ENCODE peak calls at places on chromosomes 5 and 9, in six cellular contexts. One of them, this sample, is unnamed.

GRCh38 chr5:64384761-64385160 is 121.1 kb upstream of the RGS7BP start:
- DNase-seq in NCI-H1105 treated with DMSO at 0.1 percent for 48 hours: no peak
- DNase-seq in stimulated activated CD4-positive, alpha-beta T cell treated with anti-CD3 and anti-CD28 coated beads, Interleukin-15, amount 100 ng/mL, for 24 hours: no peak
- DNase-seq in AG04450: no peak
- DNase-seq in B cell: no peak
- DNase-seq in anterior cingulate cortex: no peak
- DNase-seq in this sample: no peak

GRCh38 chr9:68834931-68835520 is 130.0 kb downstream of the PIP5K1B start:
- DNase-seq in NCI-H1105 treated with DMSO at 0.1 percent for 48 hours: no peak
- DNase-seq in stimulated activated CD4-positive, alpha-beta T cell treated with anti-CD3 and anti-CD28 coated beads, Interleukin-15, amount 100 ng/mL, for 24 hours: no peak
- DNase-seq in AG04450: no peak
- DNase-seq in B cell: no peak
- DNase-seq in anterior cingulate cortex: no peak
- DNase-seq in this sample: no peak

GRCh38 chr9:16289639-16290038 is 580.8 kb downstream of the BNC2 start:
- DNase-seq in NCI-H1105 treated with DMSO at 0.1 percent for 48 hours: no peak
- DNase-seq in stimulated activated CD4-positive, alpha-beta T cell treated with anti-CD3 and anti-CD28 coated beads, Interleukin-15, amount 100 ng/mL, for 24 hours: no peak
- DNase-seq in AG04450: no peak
- DNase-seq in B cell: no peak
- DNase-seq in anterior cingulate cortex: no peak
- DNase-seq in this sample: no peak

GRCh38 chr5:2176581-2176980 is 293.9 kb upstream of the IRX4 start:
- DNase-seq in NCI-H1105 treated with DMSO at 0.1 percent for 48 hours: no peak
- DNase-seq in stimulated activated CD4-positive, alpha-beta T cell treated with anti-CD3 and anti-CD28 coated beads, Interleukin-15, amount 100 ng/mL, for 24 hours: no peak
- DNase-seq in AG04450: no peak
- DNase-seq in B cell: no peak
- DNase-seq in anterior cingulate cortex: no peak
- DNase-seq in this sample: no peak

GRCh38 chr5:15203376-15203775 is 296.6 kb upstream of the FBXL7 start:
- DNase-seq in NCI-H1105 treated with DMSO at 0.1 percent for 48 hours: no peak
- DNase-seq in stimulated activated CD4-positive, alpha-beta T cell treated with anti-CD3 and anti-CD28 coated beads, Interleukin-15, amount 100 ng/mL, for 24 hours: no peak
- DNase-seq in AG04450: no peak
- DNase-seq in B cell: no peak
- DNase-seq in anterior cingulate cortex: no peak
- DNase-seq in this sample: no peak

GRCh38 chr9:70581214-70581966 is 166.9 kb upstream of the KLF9 start:
- DNase-seq in NCI-H1105 treated with DMSO at 0.1 percent for 48 hours: no peak
- DNase-seq in stimulated activated CD4-positive, alpha-beta T cell treated with anti-CD3 and anti-CD28 coated beads, Interleukin-15, amount 100 ng/mL, for 24 hours: no peak
- DNase-seq in AG04450: no peak
- DNase-seq in B cell: no peak
- DNase-seq in anterior cingulate cortex: no peak
- DNase-seq in this sample: no peak

GRCh38 chr5:54360089-54360488 is 49.7 kb upstream of the ARL15 start:
- DNase-seq in NCI-H1105 treated with DMSO at 0.1 percent for 48 hours: no peak
- DNase-seq in stimulated activated CD4-positive, alpha-beta T cell treated with anti-CD3 and anti-CD28 coated beads, Interleukin-15, amount 100 ng/mL, for 24 hours: no peak
- DNase-seq in AG04450: no peak
- DNase-seq in B cell: no peak
- DNase-seq in anterior cingulate cortex: no peak
- DNase-seq in this sample: no peak

GRCh38 chr5:150575745-150576448 is 64.6 kb upstream of the SYNPO start:
- DNase-seq in NCI-H1105 treated with DMSO at 0.1 percent for 48 hours: no peak
- DNase-seq in stimulated activated CD4-positive, alpha-beta T cell treated with anti-CD3 and anti-CD28 coated beads, Interleukin-15, amount 100 ng/mL, for 24 hours: no peak
- DNase-seq in AG04450: no peak
- DNase-seq in B cell: no peak
- DNase-seq in anterior cingulate cortex: no peak
- DNase-seq in this sample: no peak

GRCh38 chr5:98308960-98309359 is 464.5 kb upstream of the RGMB start:
- DNase-seq in NCI-H1105 treated with DMSO at 0.1 percent for 48 hours: no peak
- DNase-seq in stimulated activated CD4-positive, alpha-beta T cell treated with anti-CD3 and anti-CD28 coated beads, Interleukin-15, amount 100 ng/mL, for 24 hours: no peak
- DNase-seq in AG04450: no peak
- DNase-seq in B cell: no peak
- DNase-seq in anterior cingulate cortex: no peak
- DNase-seq in this sample: no peak

GRCh38 chr9:120267929-120268328 is 312.0 kb downstream of the CDK5RAP2 start:
- DNase-seq in NCI-H1105 treated with DMSO at 0.1 percent for 48 hours: no peak
- DNase-seq in stimulated activated CD4-positive, alpha-beta T cell treated with anti-CD3 and anti-CD28 coated beads, Interleukin-15, amount 100 ng/mL, for 24 hours: no peak
- DNase-seq in AG04450: no peak
- DNase-seq in B cell: no peak
- DNase-seq in anterior cingulate cortex: no peak
- DNase-seq in this sample: no peak

GRCh38 chr5:160174780-160175437 is 54.4 kb upstream of the FABP6 start:
- DNase-seq in NCI-H1105 treated with DMSO at 0.1 percent for 48 hours: no peak
- DNase-seq in stimulated activated CD4-positive, alpha-beta T cell treated with anti-CD3 and anti-CD28 coated beads, Interleukin-15, amount 100 ng/mL, for 24 hours: no peak
- DNase-seq in AG04450: no peak
- DNase-seq in B cell: no peak
- DNase-seq in anterior cingulate cortex: no peak
- DNase-seq in this sample: no peak

GRCh38 chr5:17807069-17807468 is 172.8 kb downstream of the TAF11L14 start:
- DNase-seq in NCI-H1105 treated with DMSO at 0.1 percent for 48 hours: no peak
- DNase-seq in stimulated activated CD4-positive, alpha-beta T cell treated with anti-CD3 and anti-CD28 coated beads, Interleukin-15, amount 100 ng/mL, for 24 hours: no peak
- DNase-seq in AG04450: no peak
- DNase-seq in B cell: no peak
- DNase-seq in anterior cingulate cortex: no peak
- DNase-seq in this sample: no peak

GRCh38 chr5:55546991-55547390 is 12.2 kb upstream of the PLPP1 start:
- DNase-seq in NCI-H1105 treated with DMSO at 0.1 percent for 48 hours: no peak
- DNase-seq in stimulated activated CD4-positive, alpha-beta T cell treated with anti-CD3 and anti-CD28 coated beads, Interleukin-15, amount 100 ng/mL, for 24 hours: no peak
- DNase-seq in AG04450: no peak
- DNase-seq in B cell: no peak
- DNase-seq in anterior cingulate cortex: no peak
- DNase-seq in this sample: no peak

GRCh38 chr5:1521671-1522600 is 1.8 kb downstream of the LPCAT1 start:
- DNase-seq in NCI-H1105 treated with DMSO at 0.1 percent for 48 hours: no peak
- DNase-seq in stimulated activated CD4-positive, alpha-beta T cell treated with anti-CD3 and anti-CD28 coated beads, Interleukin-15, amount 100 ng/mL, for 24 hours: no peak
- DNase-seq in AG04450: peak
- DNase-seq in B cell: peak
- DNase-seq in anterior cingulate cortex: no peak
- DNase-seq in this sample: peak

GRCh38 chr5:54581831-54582548 is 64.4 kb downstream of the SNX18 start:
- DNase-seq in NCI-H1105 treated with DMSO at 0.1 percent for 48 hours: no peak
- DNase-seq in stimulated activated CD4-positive, alpha-beta T cell treated with anti-CD3 and anti-CD28 coated beads, Interleukin-15, amount 100 ng/mL, for 24 hours: no peak
- DNase-seq in AG04450: no peak
- DNase-seq in B cell: no peak
- DNase-seq in anterior cingulate cortex: no peak
- DNase-seq in this sample: no peak

GRCh38 chr5:77697692-77698091 is 59.2 kb upstream of the OTP start:
- DNase-seq in NCI-H1105 treated with DMSO at 0.1 percent for 48 hours: no peak
- DNase-seq in stimulated activated CD4-positive, alpha-beta T cell treated with anti-CD3 and anti-CD28 coated beads, Interleukin-15, amount 100 ng/mL, for 24 hours: no peak
- DNase-seq in AG04450: no peak
- DNase-seq in B cell: no peak
- DNase-seq in anterior cingulate cortex: no peak
- DNase-seq in this sample: no peak

GRCh38 chr5:154753792-154754191 is 1.4 kb upstream of the LARP1 start:
- DNase-seq in NCI-H1105 treated with DMSO at 0.1 percent for 48 hours: no peak
- DNase-seq in stimulated activated CD4-positive, alpha-beta T cell treated with anti-CD3 and anti-CD28 coated beads, Interleukin-15, amount 100 ng/mL, for 24 hours: no peak
- DNase-seq in AG04450: peak
- DNase-seq in B cell: no peak
- DNase-seq in anterior cingulate cortex: no peak
- DNase-seq in this sample: no peak

GRCh38 chr9:34612788-34613390 is 992 bp upstream of the RPP25L start:
- DNase-seq in NCI-H1105 treated with DMSO at 0.1 percent for 48 hours: peak
- DNase-seq in stimulated activated CD4-positive, alpha-beta T cell treated with anti-CD3 and anti-CD28 coated beads, Interleukin-15, amount 100 ng/mL, for 24 hours: peak
- DNase-seq in AG04450: no peak
- DNase-seq in B cell: peak
- DNase-seq in anterior cingulate cortex: no peak
- DNase-seq in this sample: no peak

GRCh38 chr5:82754759-82755158 is 322.4 kb downstream of the TMEM167A start:
- DNase-seq in NCI-H1105 treated with DMSO at 0.1 percent for 48 hours: no peak
- DNase-seq in stimulated activated CD4-positive, alpha-beta T cell treated with anti-CD3 and anti-CD28 coated beads, Interleukin-15, amount 100 ng/mL, for 24 hours: no peak
- DNase-seq in AG04450: no peak
- DNase-seq in B cell: no peak
- DNase-seq in anterior cingulate cortex: no peak
- DNase-seq in this sample: no peak

GRCh38 chr9:78167356-78167755 is 68.5 kb upstream of the CEP78 start:
- DNase-seq in NCI-H1105 treated with DMSO at 0.1 percent for 48 hours: peak
- DNase-seq in stimulated activated CD4-positive, alpha-beta T cell treated with anti-CD3 and anti-CD28 coated beads, Interleukin-15, amount 100 ng/mL, for 24 hours: no peak
- DNase-seq in AG04450: no peak
- DNase-seq in B cell: no peak
- DNase-seq in anterior cingulate cortex: no peak
- DNase-seq in this sample: no peak

GRCh38 chr5:72203251-72203845 is 96.1 kb downstream of the MAP1B start:
- DNase-seq in NCI-H1105 treated with DMSO at 0.1 percent for 48 hours: no peak
- DNase-seq in stimulated activated CD4-positive, alpha-beta T cell treated with anti-CD3 and anti-CD28 coated beads, Interleukin-15, amount 100 ng/mL, for 24 hours: no peak
- DNase-seq in AG04450: no peak
- DNase-seq in B cell: no peak
- DNase-seq in anterior cingulate cortex: no peak
- DNase-seq in this sample: no peak

GRCh38 chr5:180389252-180390101 is 36.3 kb upstream of the GFPT2 start:
- DNase-seq in NCI-H1105 treated with DMSO at 0.1 percent for 48 hours: no peak
- DNase-seq in stimulated activated CD4-positive, alpha-beta T cell treated with anti-CD3 and anti-CD28 coated beads, Interleukin-15, amount 100 ng/mL, for 24 hours: no peak
- DNase-seq in AG04450: no peak
- DNase-seq in B cell: no peak
- DNase-seq in anterior cingulate cortex: no peak
- DNase-seq in this sample: no peak

GRCh38 chr5:139684881-139685749 is 37.0 kb downstream of the CXXC5 start:
- DNase-seq in NCI-H1105 treated with DMSO at 0.1 percent for 48 hours: no peak
- DNase-seq in stimulated activated CD4-positive, alpha-beta T cell treated with anti-CD3 and anti-CD28 coated beads, Interleukin-15, amount 100 ng/mL, for 24 hours: no peak
- DNase-seq in AG04450: no peak
- DNase-seq in B cell: no peak
- DNase-seq in anterior cingulate cortex: no peak
- DNase-seq in this sample: no peak

GRCh38 chr9:37997636-37998374 is 71.2 kb downstream of the SHB start:
- DNase-seq in NCI-H1105 treated with DMSO at 0.1 percent for 48 hours: no peak
- DNase-seq in stimulated activated CD4-positive, alpha-beta T cell treated with anti-CD3 and anti-CD28 coated beads, Interleukin-15, amount 100 ng/mL, for 24 hours: no peak
- DNase-seq in AG04450: no peak
- DNase-seq in B cell: no peak
- DNase-seq in anterior cingulate cortex: no peak
- DNase-seq in this sample: no peak

GRCh38 chr9:38761999-38762398 is 42.1 kb upstream of the FAM240B start:
- DNase-seq in NCI-H1105 treated with DMSO at 0.1 percent for 48 hours: no peak
- DNase-seq in stimulated activated CD4-positive, alpha-beta T cell treated with anti-CD3 and anti-CD28 coated beads, Interleukin-15, amount 100 ng/mL, for 24 hours: no peak
- DNase-seq in AG04450: no peak
- DNase-seq in B cell: no peak
- DNase-seq in anterior cingulate cortex: no peak
- DNase-seq in this sample: no peak

GRCh38 chr5:170662966-170663365 is 120.6 kb upstream of the GABRP start:
- DNase-seq in NCI-H1105 treated with DMSO at 0.1 percent for 48 hours: no peak
- DNase-seq in stimulated activated CD4-positive, alpha-beta T cell treated with anti-CD3 and anti-CD28 coated beads, Interleukin-15, amount 100 ng/mL, for 24 hours: no peak
- DNase-seq in AG04450: no peak
- DNase-seq in B cell: no peak
- DNase-seq in anterior cingulate cortex: no peak
- DNase-seq in this sample: no peak

GRCh38 chr5:179914032-179914755 is 6.5 kb upstream of the TBC1D9B start:
- DNase-seq in NCI-H1105 treated with DMSO at 0.1 percent for 48 hours: no peak
- DNase-seq in stimulated activated CD4-positive, alpha-beta T cell treated with anti-CD3 and anti-CD28 coated beads, Interleukin-15, amount 100 ng/mL, for 24 hours: no peak
- DNase-seq in AG04450: no peak
- DNase-seq in B cell: no peak
- DNase-seq in anterior cingulate cortex: no peak
- DNase-seq in this sample: no peak

GRCh38 chr9:81776390-81776789 is 87.0 kb upstream of the TLE1 start:
- DNase-seq in NCI-H1105 treated with DMSO at 0.1 percent for 48 hours: no peak
- DNase-seq in stimulated activated CD4-positive, alpha-beta T cell treated with anti-CD3 and anti-CD28 coated beads, Interleukin-15, amount 100 ng/mL, for 24 hours: no peak
- DNase-seq in AG04450: no peak
- DNase-seq in B cell: no peak
- DNase-seq in anterior cingulate cortex: no peak
- DNase-seq in this sample: no peak

GRCh38 chr5:66757219-66757833 is 161.1 kb downstream of the MAST4 start:
- DNase-seq in NCI-H1105 treated with DMSO at 0.1 percent for 48 hours: peak
- DNase-seq in stimulated activated CD4-positive, alpha-beta T cell treated with anti-CD3 and anti-CD28 coated beads, Interleukin-15, amount 100 ng/mL, for 24 hours: peak
- DNase-seq in AG04450: peak
- DNase-seq in B cell: peak
- DNase-seq in anterior cingulate cortex: no peak
- DNase-seq in this sample: no peak

GRCh38 chr5:15638341-15638740 is 138.4 kb downstream of the FBXL7 start:
- DNase-seq in NCI-H1105 treated with DMSO at 0.1 percent for 48 hours: no peak
- DNase-seq in stimulated activated CD4-positive, alpha-beta T cell treated with anti-CD3 and anti-CD28 coated beads, Interleukin-15, amount 100 ng/mL, for 24 hours: no peak
- DNase-seq in AG04450: no peak
- DNase-seq in B cell: no peak
- DNase-seq in anterior cingulate cortex: no peak
- DNase-seq in this sample: no peak

GRCh38 chr5:122846051-122846567 is 696 bp downstream of the SNX24 start:
- DNase-seq in NCI-H1105 treated with DMSO at 0.1 percent for 48 hours: peak
- DNase-seq in stimulated activated CD4-positive, alpha-beta T cell treated with anti-CD3 and anti-CD28 coated beads, Interleukin-15, amount 100 ng/mL, for 24 hours: no peak
- DNase-seq in AG04450: peak
- DNase-seq in B cell: no peak
- DNase-seq in anterior cingulate cortex: no peak
- DNase-seq in this sample: no peak

GRCh38 chr5:32446660-32447059 is 2.1 kb upstream of the ZFR start:
- DNase-seq in NCI-H1105 treated with DMSO at 0.1 percent for 48 hours: no peak
- DNase-seq in stimulated activated CD4-positive, alpha-beta T cell treated with anti-CD3 and anti-CD28 coated beads, Interleukin-15, amount 100 ng/mL, for 24 hours: no peak
- DNase-seq in AG04450: no peak
- DNase-seq in B cell: peak
- DNase-seq in anterior cingulate cortex: no peak
- DNase-seq in this sample: no peak